ENCODE peak calls at places on chromosomes 5 and 9, in four cellular contexts. W is WTC11, N is GM12878, A is HepG2. J is an unnamed sample.

GRCh38 chr5:171115519-171115918 is 193.5 kb upstream of the TLX3 start:
- DNase-seq in W (no peak), N (no peak), A (no peak), J (no peak)

GRCh38 chr5:78345485-78345884 is 14.9 kb upstream of the SCAMP1 start:
- DNase-seq in W (no peak), N (no peak), A (no peak), J (no peak)

GRCh38 chr9:20353529-20353928 is 268.8 kb downstream of the MLLT3 start:
- DNase-seq in W (no peak), N (no peak), A (no peak), J (no peak)

GRCh38 chr5:140075371-140075770 is 32.3 kb upstream of the NRG2 start:
- DNase-seq in W (no peak), N (no peak), A (no peak), J (no peak)

GRCh38 chr9:2179557-2179956 is 164.4 kb downstream of the SMARCA2 start:
- DNase-seq in W (no peak), N (no peak), A (no peak), J (no peak)

GRCh38 chr5:14810941-14811573 is 60.5 kb downstream of the ANKH start:
- DNase-seq in W (no peak), N (no peak), A (no peak), J (no peak)

GRCh38 chr9:134863941-134864820 is 16.4 kb upstream of the FCN2 start:
- DNase-seq in W (no peak), N (no peak), A (no peak), J (no peak)

GRCh38 chr5:142821733-142822487 is 51.7 kb downstream of the ARHGAP26 start:
- DNase-seq in W (no peak), N (no peak), A (peak), J (no peak)

DNA sequence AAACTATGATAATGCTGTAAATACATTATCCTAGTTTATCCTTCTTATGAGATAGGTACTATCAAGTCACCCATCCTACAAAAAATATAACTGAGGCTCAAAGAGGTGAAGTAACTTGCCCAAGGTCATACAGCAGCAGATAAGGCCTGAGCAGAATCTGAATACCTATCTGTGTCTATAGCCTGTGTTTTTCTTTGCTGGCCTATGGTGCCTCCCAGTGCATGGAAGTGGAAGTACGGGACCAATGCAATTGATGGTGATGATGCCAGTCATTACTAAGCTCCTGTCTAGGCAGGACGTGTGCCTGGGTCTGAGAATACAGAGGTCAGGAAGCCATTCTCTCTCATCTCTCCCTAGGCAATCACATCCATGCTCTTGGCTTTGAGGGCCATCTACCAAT is 67.8 kb downstream of the FAT2 start:
- DNase-seq in W (peak), N (no peak), A (peak), J (peak)
- TF ChIP-seq NR2C2 in W (no peak), N (no peak), A (no peak), J (no peak)

GRCh38 chr5:96718635-96719077 is 56.5 kb downstream of the CAST start:
- DNase-seq in W (no peak), N (no peak), A (no peak), J (no peak)
- TF ChIP-seq NR2C2 in W (no peak), N (no peak), A (no peak), J (no peak)

GRCh38 chr9:18864516-18864915 is 168.5 kb downstream of the SAXO1 start:
- DNase-seq in W (no peak), N (no peak), A (no peak), J (no peak)

GRCh38 chr9:18863821-18864220 is 169.2 kb downstream of the SAXO1 start:
- DNase-seq in W (no peak), N (no peak), A (no peak), J (no peak)

GRCh38 chr9:18857769-18858168 is 175.2 kb downstream of the SAXO1 start:
- DNase-seq in W (no peak), N (no peak), A (no peak), J (no peak)

GRCh38 chr9:18865542-18865941 is 167.5 kb downstream of the SAXO1 start:
- DNase-seq in W (no peak), N (no peak), A (no peak), J (no peak)

GRCh38 chr9:18861599-18862546 is 171.1 kb downstream of the SAXO1 start:
- DNase-seq in W (peak), N (no peak), A (no peak), J (no peak)
- TF ChIP-seq NR2C2 in W (no peak), N (no peak), A (no peak), J (no peak)

DNA sequence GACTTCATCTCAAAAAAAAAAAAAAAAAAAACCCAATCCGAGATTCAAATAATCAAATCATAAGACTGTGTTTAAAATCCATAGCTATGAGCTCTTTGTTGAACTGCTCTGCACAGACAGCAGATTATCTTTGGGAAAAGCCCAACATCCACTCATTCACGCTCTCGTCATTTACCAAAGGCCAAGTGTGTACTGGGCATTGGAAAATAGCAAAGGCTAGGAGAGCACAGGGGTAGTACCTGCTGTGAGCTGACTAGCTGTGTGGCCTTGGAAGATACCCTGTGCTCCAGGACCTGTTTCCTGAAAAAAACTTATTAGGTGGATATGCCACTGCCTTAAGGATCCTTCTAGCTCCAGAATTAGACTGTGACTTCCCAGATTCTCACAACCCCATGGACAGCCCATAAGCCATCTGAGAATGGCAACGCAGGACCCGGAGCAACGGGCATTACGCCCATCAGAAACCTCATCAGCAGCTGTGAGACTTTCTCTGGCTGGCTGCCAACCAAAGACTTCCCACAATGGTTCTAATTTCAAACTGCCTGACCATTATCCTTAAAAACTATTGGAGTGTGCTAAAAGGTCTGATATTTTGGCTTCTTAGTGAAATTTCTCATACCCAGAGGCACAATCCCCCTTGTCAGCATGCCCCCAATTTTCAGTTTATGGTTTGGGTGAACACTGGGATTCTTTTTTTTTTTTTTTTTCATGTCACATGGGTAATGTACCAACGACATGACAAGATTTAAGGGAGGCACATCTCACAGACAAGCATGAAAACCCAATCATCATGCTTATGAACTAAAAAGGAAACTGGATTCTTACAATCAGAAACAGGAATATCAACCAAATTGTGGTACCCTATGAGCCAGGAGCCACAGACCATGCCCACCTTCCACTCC is 16.8 kb downstream of the SERINC5 start:
- DNase-seq in W (no peak), N (no peak), A (no peak), J (no peak)
- TF ChIP-seq NR2C2 in W (no peak), N (no peak), A (no peak), J (no peak)

DNA sequence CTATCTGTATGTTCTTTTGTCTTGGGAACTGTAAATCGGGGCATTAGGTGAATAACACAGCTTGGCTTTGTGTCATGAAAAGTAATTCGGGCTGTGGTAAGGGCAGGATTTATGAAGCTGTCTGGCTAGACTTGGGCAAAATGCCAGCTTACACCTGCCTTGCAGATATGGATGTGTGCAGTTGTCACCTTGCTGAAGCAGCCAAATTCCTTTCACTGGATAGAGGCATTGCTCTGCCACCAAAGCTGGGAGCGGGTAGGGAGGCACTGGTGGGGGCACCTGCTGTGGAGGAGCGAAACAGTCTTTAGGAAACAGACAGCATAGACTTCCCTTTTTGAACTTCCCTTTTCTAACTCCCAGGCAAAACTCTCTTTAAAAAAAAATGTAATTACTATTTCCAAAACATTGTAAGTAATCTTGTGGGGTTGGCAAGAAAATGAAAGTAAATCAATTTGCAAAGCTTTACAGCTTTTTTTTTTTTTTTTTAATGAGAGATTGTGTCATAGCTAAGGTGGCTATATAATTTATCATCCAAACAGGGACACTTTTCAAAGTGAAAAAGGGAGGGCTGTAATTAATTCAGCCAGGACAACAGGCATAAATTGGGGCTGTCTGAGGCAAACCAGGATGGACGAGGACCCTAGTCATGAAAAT is 545.3 kb downstream of the CSNK1G3 start:
- DNase-seq in W (no peak), N (peak), A (no peak), J (no peak)
- TF ChIP-seq NR2C2 in W (no peak), N (no peak), A (no peak), J (no peak)

GRCh38 chr5:133254803-133255202 is 203.0 kb downstream of the HSPA4 start:
- DNase-seq in W (no peak), N (no peak), A (no peak), J (no peak)
- TF ChIP-seq NR2C2 in W (no peak), N (no peak), A (no peak), J (no peak)

GRCh38 chr9:92668746-92669526 is 995 bp downstream of the IPPK start:
- DNase-seq in W (peak), N (no peak), A (peak), J (peak)
- TF ChIP-seq NR2C2 in W (no peak), N (no peak), A (no peak), J (no peak)

J was measured in K562.